ENCODE peak calls at places on chromosomes 7 and 10, in five cellular contexts. M is HepG2, E is BE2C, I is suprapubic skin, Z is tibial nerve. L is an unnamed sample. For H3K9me3 and H3K36me3, the result is how much of the 10 kb centered on the place peaks cover.

GRCh38 chr10:58990693-58991092 is 185.8 kb upstream of the PHYHIPL start:
- DNase-seq in M (no peak), E (no peak), I (no peak), Z (no peak), L (no peak)

GRCh38 chr10:85642421-85643170 is 724.0 kb downstream of the GRID1 start:
- DNase-seq in M (peak), E (no peak), I (no peak), Z (no peak), L (no peak)

GRCh38 chr7:15626041-15626440 is 60.4 kb downstream of the MEOX2 start:
- DNase-seq in M (no peak), E (no peak), I (no peak), Z (no peak), L (no peak)

GRCh38 chr10:20443094-20443493 is 454.0 kb downstream of the NEBL start:
- DNase-seq in M (no peak), E (no peak), I (no peak), Z (no peak), L (no peak)

GRCh38 chr7:41881313-41882130 is 178.6 kb upstream of the INHBA start:
- DNase-seq in M (no peak), E (no peak), I (no peak), Z (no peak), L (peak)

GRCh38 chr10:73413108-73413527 is 740 bp downstream of the ANXA7 start:
- DNase-seq in M (peak), E (peak), I (no peak), Z (no peak), L (peak)

GRCh38 chr10:125936331-125936730 is 40.0 kb downstream of the FANK1 start:
- DNase-seq in M (no peak), E (no peak), I (no peak), Z (no peak), L (no peak)

GRCh38 chr10:52335665-52336064 is 21.6 kb downstream of the DKK1 start:
- DNase-seq in M (no peak), E (no peak), I (no peak), Z (no peak), L (no peak)

GRCh38 chr7:47572939-47573757 is 8.8 kb downstream of the TNS3 start:
- DNase-seq in M (peak), E (no peak), I (no peak), Z (no peak), L (no peak)

GRCh38 chr10:19930936-19931859 is 115.0 kb downstream of the PLXDC2 start:
- DNase-seq in M (no peak), E (no peak), I (no peak), Z (no peak), L (no peak)

GRCh38 chr7:15305002-15305600 is 256.7 kb downstream of the AGMO start:
- DNase-seq in M (peak), E (peak), I (no peak), Z (peak), L (no peak)

GRCh38 chr10:6278519-6279120 is 75.9 kb downstream of the PFKFB3 start:
- DNase-seq in M (no peak), E (no peak), I (no peak), Z (no peak), L (no peak)

GRCh38 chr7:106704000-106704840 is 43.3 kb upstream of the CCDC71L start:
- DNase-seq in M (no peak), E (no peak), I (no peak), Z (no peak), L (peak)

GRCh38 chr7:35729061-35729783 is 34.3 kb upstream of the HERPUD2 start:
- DNase-seq in M (no peak), E (no peak), I (no peak), Z (no peak), L (no peak)

GRCh38 chr7:144085978-144086377 is at the start of gene OR2A12:
- DNase-seq in M (no peak), E (no peak), I (no peak), Z (no peak), L (no peak)

GRCh38 chr7:88455696-88456095 is 149.0 kb upstream of the STEAP4 start:
- DNase-seq in M (no peak), E (no peak), I (no peak), Z (no peak), L (no peak)

GRCh38 chr7:105625986-105626385 is 44.7 kb upstream of the EFCAB10 start:
- DNase-seq in M (no peak), E (no peak), I (no peak), Z (no peak), L (no peak)

GRCh38 chr10:13681095-13681494 is 94.3 kb downstream of the PRPF18 start:
- DNase-seq in M (no peak), E (no peak), I (no peak), Z (no peak), L (no peak)

GRCh38 chr10:113665806-113666354 is 2.0 kb upstream of the NRAP start:
- DNase-seq in M (no peak), E (no peak), I (no peak), Z (no peak), L (no peak)

GRCh38 chr10:124494050-124494807 is 32.6 kb downstream of the LHPP start:
- DNase-seq in M (no peak), E (no peak), I (no peak), Z (no peak), L (no peak)

GRCh38 chr7:137080516-137081203 is 212.2 kb downstream of the CHRM2 start:
- DNase-seq in M (no peak), E (no peak), I (no peak), Z (no peak), L (no peak)

GRCh38 chr7:2688409-2689342 is 674 bp downstream of the AMZ1 start:
- DNase-seq in M (no peak), E (no peak), I (no peak), Z (no peak), L (no peak)

GRCh38 chr7:74025146-74025545 is 2.8 kb upstream of the ELN start:
- DNase-seq in M (no peak), E (peak), I (no peak), Z (no peak), L (no peak)

GRCh38 chr7:131400833-131401593 is 73.3 kb downstream of the MKLN1 start:
- DNase-seq in M (peak), E (no peak), I (no peak), Z (no peak), L (no peak)

GRCh38 chr10:101588879-101589278 is 758 bp downstream of the DPCD start:
- DNase-seq in M (peak), E (no peak), I (no peak), Z (no peak), L (no peak)

GRCh38 chr10:79070611-79071534 is 2.1 kb downstream of the ZMIZ1 start:
- DNase-seq in M (peak), E (peak), I (peak), Z (peak), L (no peak)

GRCh38 chr7:30697716-30698460 is 15.6 kb upstream of the CRHR2 start:
- DNase-seq in M (no peak), E (no peak), I (no peak), Z (no peak), L (no peak)

GRCh38 chr10:114779803-114780609 is 41.6 kb upstream of the FHIP2A start:
- DNase-seq in M (peak), E (no peak), I (no peak), Z (no peak), L (no peak)

GRCh38 chr10:74691164-74691563 is 135.2 kb upstream of the KAT6B start:
- DNase-seq in M (no peak), E (no peak), I (no peak), Z (no peak), L (no peak)

GRCh38 chr10:100826983-100827818 is 81.8 kb downstream of the PAX2 start:
- DNase-seq in M (no peak), E (peak), I (peak), Z (no peak), L (no peak)

GRCh38 chr7:149790146-149790548 is 16.8 kb upstream of the ZNF467 start:
- DNase-seq in M (no peak), E (no peak), I (no peak), Z (no peak), L (no peak)

GRCh38 chr10:44355630-44356029 is 29.3 kb downstream of the CXCL12 start:
- DNase-seq in M (no peak), E (no peak), I (no peak), Z (no peak), L (no peak)

GRCh38 chr10:81157649-81158048 is 619.9 kb downstream of the SH2D4B start:
- DNase-seq in M (no peak), E (no peak), I (no peak), Z (no peak), L (no peak)

GRCh38 chr10:133412381-133412711 is 12.1 kb downstream of the SPRN start:
- DNase-seq in M (no peak), E (no peak), I (no peak), Z (no peak), L (no peak)
- H3K9me3 ChIP-seq in M (under half), E (under half), I (under half), Z (under half), L (under half)

GRCh38 chr7:102201576-102201975 is 85.1 kb upstream of the SH2B2 start:
- DNase-seq in M (no peak), E (no peak), I (no peak), Z (no peak), L (no peak)
- H3K36me3 ChIP-seq in M (half or more), E (under half), I (half or more), Z (under half), L (under half)

GRCh38 chr7:157615101-157615817 is 278.5 kb downstream of the DNAJB6 start:
- DNase-seq in M (no peak), E (no peak), I (no peak), Z (no peak), L (no peak)

GRCh38 chr7:157615852-157616251 is 279.0 kb downstream of the DNAJB6 start:
- DNase-seq in M (no peak), E (no peak), I (no peak), Z (no peak), L (no peak)

GRCh38 chr7:157613575-157614322 is 276.9 kb downstream of the DNAJB6 start:
- DNase-seq in M (no peak), E (no peak), I (no peak), Z (no peak), L (no peak)

GRCh38 chr7:157612664-157613561 is 276.1 kb downstream of the DNAJB6 start:
- DNase-seq in M (no peak), E (no peak), I (no peak), Z (no peak), L (peak)

DNA sequence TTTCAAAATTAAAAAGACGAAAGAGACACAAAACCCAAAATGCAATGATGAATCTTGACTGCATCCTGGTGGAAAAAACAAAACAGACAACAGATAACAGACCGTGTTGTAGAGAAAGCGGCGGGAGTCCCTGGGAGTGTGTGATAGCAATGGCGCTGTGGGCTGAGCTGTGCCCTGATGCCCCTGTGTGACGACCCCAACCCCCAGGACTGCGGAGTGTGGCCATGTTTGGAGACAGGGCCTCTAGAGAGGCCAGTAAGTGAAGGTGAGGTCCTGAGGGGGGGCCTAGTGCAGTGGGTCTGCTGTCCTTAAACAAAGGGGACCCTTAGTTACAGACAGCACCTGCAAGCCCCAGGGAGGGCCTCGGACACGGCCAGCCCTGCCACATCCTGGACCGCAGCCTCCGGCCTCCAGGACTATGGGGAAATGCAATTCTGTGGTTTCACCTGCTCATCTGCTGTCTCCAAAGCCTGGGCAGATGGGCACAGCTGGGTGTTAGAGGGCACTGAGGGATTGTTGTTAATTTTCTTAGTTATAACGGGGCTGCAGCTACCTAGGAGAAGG is 277.7 kb downstream of the DNAJB6 start:
- DNase-seq in M (no peak), E (no peak), I (no peak), Z (no peak), L (no peak)
- H3K9me3 ChIP-seq in M (under half), E (under half), I (under half), Z (under half), L (under half)

GRCh38 chr7:151352512-151352911 is 10.9 kb downstream of the NUB1 start:
- DNase-seq in M (no peak), E (no peak), I (no peak), Z (no peak), L (no peak)
- H3K36me3 ChIP-seq in M (half or more), E (under half), I (half or more), Z (under half), L (under half)

GRCh38 chr7:69283421-69283820 is 314.9 kb upstream of the AUTS2 start:
- DNase-seq in M (no peak), E (no peak), I (peak), Z (peak), L (no peak)

GRCh38 chr7:69277361-69277760 is 320.9 kb upstream of the AUTS2 start:
- DNase-seq in M (no peak), E (no peak), I (no peak), Z (no peak), L (no peak)

GRCh38 chr7:69285856-69286255 is 312.4 kb upstream of the AUTS2 start:
- DNase-seq in M (no peak), E (no peak), I (peak), Z (no peak), L (no peak)

GRCh38 chr7:69282941-69283340 is 315.3 kb upstream of the AUTS2 start:
- DNase-seq in M (no peak), E (no peak), I (no peak), Z (no peak), L (no peak)
- H3K9me3 ChIP-seq in M (under half), E (under half), I (under half), Z (under half), L (under half)

GRCh38 chr7:115009736-115010435 is 88.0 kb downstream of the MDFIC start:
- DNase-seq in M (no peak), E (no peak), I (no peak), Z (peak), L (no peak)

GRCh38 chr7:115005942-115006341 is 84.0 kb downstream of the MDFIC start:
- DNase-seq in M (peak), E (no peak), I (no peak), Z (no peak), L (no peak)

GRCh38 chr7:115009139-115009538 is 87.2 kb downstream of the MDFIC start:
- DNase-seq in M (no peak), E (no peak), I (no peak), Z (no peak), L (no peak)

GRCh38 chr7:115008465-115009114 is 86.7 kb downstream of the MDFIC start:
- DNase-seq in M (no peak), E (no peak), I (no peak), Z (peak), L (no peak)

GRCh38 chr7:115007751-115008150 is 85.9 kb downstream of the MDFIC start:
- DNase-seq in M (no peak), E (no peak), I (no peak), Z (no peak), L (no peak)
- H3K36me3 ChIP-seq in M (under half), E (under half), I (under half), Z (under half), L (under half)

GRCh38 chr10:666237-667012 is 23.0 kb downstream of the DIP2C start:
- DNase-seq in M (no peak), E (no peak), I (no peak), Z (no peak), L (no peak)
- H3K9me3 ChIP-seq in M (under half), E (under half), I (under half), Z (under half), L (under half)

GRCh38 chr7:972670-973309 is 2.6 kb downstream of the COX19 start:
- DNase-seq in M (peak), E (no peak), I (no peak), Z (no peak), L (no peak)
- H3K36me3 ChIP-seq in M (under half), E (under half), I (under half), Z (under half), L (under half)

GRCh38 chr7:157937432-157937831 is 600.6 kb downstream of the DNAJB6 start:
- DNase-seq in M (no peak), E (no peak), I (no peak), Z (no peak), L (no peak)
- H3K9me3 ChIP-seq in M (under half), E (under half), I (under half), Z (under half), L (under half)

DNA sequence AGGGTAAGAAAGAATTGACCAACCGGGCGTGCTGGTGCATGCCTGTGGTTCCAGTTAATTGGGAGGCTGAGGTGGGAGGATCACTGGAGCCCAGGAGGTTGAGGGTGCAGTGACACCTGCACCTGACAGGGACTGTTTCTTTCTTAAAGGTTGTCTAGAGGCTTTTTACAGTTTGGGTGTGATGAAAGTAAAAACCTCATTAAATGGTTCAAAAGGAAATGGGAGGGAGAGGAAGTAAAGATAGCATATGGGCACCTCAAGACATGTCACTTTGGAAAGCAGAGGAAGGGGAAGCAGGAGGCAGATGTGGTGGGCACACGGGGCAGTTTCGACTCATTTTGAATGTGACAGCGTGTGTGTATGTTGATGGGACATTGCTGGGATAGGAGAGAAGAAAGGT is 203.0 kb downstream of the MLLT10 start:
- DNase-seq in M (no peak), E (no peak), I (no peak), Z (no peak), L (no peak)
- H3K36me3 ChIP-seq in M (half or more), E (half or more), I (half or more), Z (under half), L (under half)